ENCODE peak calls at places on chromosomes 4 and X, in five cellular contexts. E is cardiac muscle cell, A is tibial artery, J is GM23248, K is breast epithelium. T is an unnamed sample.

GRCh38 chrX:153880440-153880815 is 5.5 kb downstream of the L1CAM start:
- DNase-seq in A (no peak), K (no peak), E (no peak), J (no peak), T (peak; percentile 39)

GRCh38 chr4:108166441-108167315 is 2.1 kb downstream of the LEF1 start:
- DNase-seq in K (no peak), E (no peak), J (no peak), A (no peak), T (peak; percentile 47)

GRCh38 chrX:39874202-39874816 is 223.4 kb downstream of the BCOR start:
- DNase-seq in E (no peak), J (no peak), K (no peak), A (no peak), T (no peak)

GRCh38 chr4:169940460-169940859 is 85.7 kb downstream of the MFAP3L start:
- DNase-seq in J (no peak), K (no peak), A (no peak), E (no peak), T (peak; percentile 27)

GRCh38 chr4:152259866-152260265 is 276.0 kb downstream of the FBXW7 start:
- DNase-seq in K (no peak), E (no peak), J (peak; percentile 86), A (no peak), T (no peak)

GRCh38 chrX:106000203-106000602 is 38.3 kb downstream of the SERPINA7 start:
- DNase-seq in E (no peak), J (no peak), K (no peak), A (no peak), T (no peak)

GRCh38 chr4:124703154-124703553 is 9.4 kb downstream of the ANKRD50 start:
- DNase-seq in E (no peak), K (no peak), A (no peak), J (no peak), T (no peak)

GRCh38 chr4:52259978-52260377 is 208.9 kb downstream of the SPATA18 start:
- DNase-seq in K (no peak), A (no peak), E (no peak), J (no peak), T (no peak)

GRCh38 chr4:32826169-32826568 is 2106.0 kb downstream of the PCDH7 start:
- DNase-seq in J (no peak), A (no peak), K (no peak), E (no peak), T (no peak)

GRCh38 chrX:627510-627964 is 3.1 kb upstream of the SHOX start:
- DNase-seq in A (no peak), E (no peak), J (no peak), K (no peak), T (no peak)
- H3K27me3 ChIP-seq in A (no peaks in the 10 kb centered on the region), E (peaks cover 90% of the 10 kb centered on the region), J (no peaks in the 10 kb centered on the region), K (no peaks in the 10 kb centered on the region), T (peaks cover 23% of the 10 kb centered on the region)

GRCh38 chr4:149910604-149911367 is 95.1 kb upstream of the IQCM start:
- DNase-seq in J (no peak), A (no peak), E (no peak), K (no peak), T (no peak)

GRCh38 chr4:149911371-149911770 is 95.7 kb upstream of the IQCM start:
- DNase-seq in J (no peak), A (no peak), K (no peak), E (no peak), T (no peak)

GRCh38 chr4:149911995-149912394 is 96.4 kb upstream of the IQCM start:
- DNase-seq in K (no peak), A (no peak), J (no peak), E (no peak), T (no peak)

GRCh38 chr4:149914101-149914500 is 98.5 kb upstream of the IQCM start:
- DNase-seq in A (no peak), K (no peak), J (no peak), E (no peak), T (no peak)

GRCh38 chr4:149910177-149910576 is 94.5 kb upstream of the IQCM start:
- DNase-seq in K (no peak), A (no peak), E (no peak), J (peak; percentile 11), T (no peak)
- H3K27me3 ChIP-seq in K (no peaks in the 10 kb centered on the region), A (no peaks in the 10 kb centered on the region), E (no peaks in the 10 kb centered on the region), J (no peaks in the 10 kb centered on the region), T (no peaks in the 10 kb centered on the region)

GRCh38 chr4:142983612-142984011 is 137.5 kb upstream of the INPP4B start:
- DNase-seq in A (no peak), E (no peak), K (no peak), J (no peak), T (no peak)

GRCh38 chr4:142984871-142985585 is 138.9 kb upstream of the INPP4B start:
- DNase-seq in J (peak; percentile 61), A (no peak), E (peak; percentile 32), K (no peak), T (peak; percentile 11)

GRCh38 chr4:142977182-142977581 is 131.1 kb upstream of the INPP4B start:
- DNase-seq in K (no peak), J (no peak), A (no peak), E (no peak), T (no peak)

DNA sequence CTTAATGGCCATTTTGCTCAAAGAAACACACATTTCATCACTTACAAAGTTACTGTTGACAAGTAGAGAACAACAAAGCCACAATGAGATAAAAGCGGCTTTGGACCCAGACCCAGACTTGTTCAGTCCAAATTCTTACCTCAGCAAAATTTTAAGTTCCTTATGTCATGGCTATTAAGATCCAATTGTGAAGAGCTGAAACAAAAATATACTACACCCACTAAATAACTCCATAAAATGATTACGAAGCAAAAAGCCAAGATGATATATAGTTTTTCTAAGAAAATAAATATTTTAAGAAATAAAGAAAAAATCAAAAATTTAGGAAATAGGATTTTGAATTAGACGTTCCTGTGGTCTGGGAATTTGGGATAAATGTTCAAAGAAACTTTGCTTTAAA is 137.0 kb upstream of the INPP4B start:
- DNase-seq in A (no peak), J (no peak), E (peak; percentile 2), K (no peak), T (no peak)
- H3K27me3 ChIP-seq in A (no peaks in the 10 kb centered on the region), J (peaks cover 28% of the 10 kb centered on the region), E (no peaks in the 10 kb centered on the region), K (no peaks in the 10 kb centered on the region), T (no peaks in the 10 kb centered on the region)

GRCh38 chr4:3634281-3635089 is 102.3 kb upstream of the LRPAP1 start:
- DNase-seq in K (no peak), A (no peak), J (no peak), E (no peak), T (no peak)
- H3K27me3 ChIP-seq in K (no peaks in the 10 kb centered on the region), A (no peaks in the 10 kb centered on the region), J (peaks cover 13% of the 10 kb centered on the region), E (no peaks in the 10 kb centered on the region), T (no peaks in the 10 kb centered on the region)